ENCODE peak calls at places on chromosomes 5 and 9, in six cellular contexts. Z, E, I, V, P and F are unnamed samples.

GRCh38 chr5:73142035-73142434 is 21.7 kb downstream of the TMEM171 start:
- DNase-seq in Z (no peak), E (no peak), I (no peak), V (no peak), P (no peak), F (no peak)

GRCh38 chr9:79662553-79662956 is 90.8 kb downstream of the TLE4 start:
- DNase-seq in Z (no peak), E (no peak), I (no peak), V (no peak), P (peak; percentile 81), F (no peak)

GRCh38 chr9:91905958-91906585 is 44.0 kb downstream of the ROR2 start:
- DNase-seq in Z (no peak), E (peak; percentile 12), I (no peak), V (peak; percentile 16), P (no peak), F (peak; percentile 69)

GRCh38 chr5:167284491-167284890 is 1007.0 kb upstream of the WWC1 start:
- DNase-seq in Z (no peak), E (no peak), I (peak; percentile 8), V (no peak), P (no peak), F (no peak)

GRCh38 chr9:101114317-101114716 is 85.8 kb downstream of the PLPPR1 start:
- DNase-seq in Z (no peak), E (no peak), I (no peak), V (no peak), P (peak; percentile 82), F (no peak)

GRCh38 chr5:87411586-87412416 is 929 bp downstream of the CCNH start:
- DNase-seq in Z (peak; percentile 14), E (no peak), I (no peak), V (peak; percentile 1), P (peak; percentile 55), F (peak; percentile 55)

GRCh38 chr5:13746026-13746425 is 198.5 kb downstream of the DNAH5 start:
- DNase-seq in Z (no peak), E (no peak), I (no peak), V (no peak), P (no peak), F (no peak)

GRCh38 chr5:7576023-7576715 is 180.2 kb downstream of the ADCY2 start:
- DNase-seq in Z (no peak), E (no peak), I (no peak), V (no peak), P (no peak), F (no peak)

GRCh38 chr9:19940808-19941207 is 152.0 kb upstream of the SLC24A2 start:
- DNase-seq in Z (no peak), E (no peak), I (no peak), V (no peak), P (no peak), F (no peak)

GRCh38 chr9:134455951-134456739 is 129.9 kb downstream of the RXRA start:
- DNase-seq in Z (no peak), E (no peak), I (peak; percentile 99), V (peak; percentile 39), P (peak; percentile 86), F (peak; percentile 82)

GRCh38 chr5:1111727-1112289 is at the start of gene SLC12A7:
- DNase-seq in Z (peak; percentile 79), E (no peak), I (no peak), V (peak; percentile 25), P (peak; percentile 56), F (peak; percentile 84)

GRCh38 chr9:88826651-88827245 is 164.5 kb upstream of the S1PR3 start:
- DNase-seq in Z (no peak), E (no peak), I (peak; percentile 84), V (no peak), P (no peak), F (no peak)